ENCODE peak calls at places on chromosomes 4 and X, in ten cellular contexts. One of them, this sample, is unnamed.
A peak's percentile ranks its signal among the peaks of the same experiment; 100 is the strongest.

GRCh38 chr4:63921561-63921960 is 487.7 kb downstream of the TECRL start:
- DNase-seq in colonic mucosa: no peak
- DNase-seq in tibial artery: no peak
- DNase-seq in Karpas-422: no peak
- DNase-seq in heart right ventricle: no peak
- DNase-seq in heart left ventricle: no peak
- DNase-seq in mesenchymal stem cell: no peak
- DNase-seq in adipocyte: no peak
- DNase-seq in adrenal gland: no peak
- DNase-seq in fibroblast of lung: no peak
- DNase-seq in this sample: no peak

GRCh38 chrX:129000797-129001196 is 522.5 kb downstream of the SMARCA1 start:
- DNase-seq in colonic mucosa: no peak
- DNase-seq in tibial artery: no peak
- DNase-seq in Karpas-422: no peak
- DNase-seq in heart right ventricle: no peak
- DNase-seq in heart left ventricle: no peak
- DNase-seq in mesenchymal stem cell: no peak
- DNase-seq in adipocyte: no peak
- DNase-seq in adrenal gland: no peak
- DNase-seq in fibroblast of lung: no peak
- DNase-seq in this sample: no peak

GRCh38 chrX:107632291-107632690 is 4.0 kb downstream of the PRPS1 start:
- DNase-seq in colonic mucosa: no peak
- DNase-seq in tibial artery: no peak
- DNase-seq in Karpas-422: peak; percentile 7
- DNase-seq in heart right ventricle: peak; percentile 8
- DNase-seq in heart left ventricle: no peak
- DNase-seq in mesenchymal stem cell: no peak
- DNase-seq in adipocyte: peak; percentile 16
- DNase-seq in adrenal gland: no peak
- DNase-seq in fibroblast of lung: no peak
- DNase-seq in this sample: no peak

GRCh38 chr4:87982446-87982845 is 6.9 kb downstream of the SPP1 start:
- DNase-seq in colonic mucosa: no peak
- DNase-seq in tibial artery: no peak
- DNase-seq in Karpas-422: no peak
- DNase-seq in heart right ventricle: no peak
- DNase-seq in heart left ventricle: no peak
- DNase-seq in mesenchymal stem cell: peak; percentile 29
- DNase-seq in adipocyte: no peak
- DNase-seq in adrenal gland: no peak
- DNase-seq in fibroblast of lung: no peak
- DNase-seq in this sample: no peak

GRCh38 chr4:137390141-137390540 is 142.2 kb downstream of the PCDH18 start:
- DNase-seq in colonic mucosa: no peak
- DNase-seq in tibial artery: no peak
- DNase-seq in Karpas-422: no peak
- DNase-seq in heart right ventricle: no peak
- DNase-seq in heart left ventricle: no peak
- DNase-seq in mesenchymal stem cell: no peak
- DNase-seq in adipocyte: peak; percentile 67
- DNase-seq in adrenal gland: no peak
- DNase-seq in fibroblast of lung: peak; percentile 79
- DNase-seq in this sample: no peak

GRCh38 chr4:55439023-55439422 is 43.3 kb downstream of the TMEM165 start:
- DNase-seq in colonic mucosa: no peak
- DNase-seq in tibial artery: no peak
- DNase-seq in Karpas-422: no peak
- DNase-seq in heart right ventricle: no peak
- DNase-seq in heart left ventricle: no peak
- DNase-seq in mesenchymal stem cell: no peak
- DNase-seq in adipocyte: no peak
- DNase-seq in adrenal gland: no peak
- DNase-seq in fibroblast of lung: no peak
- DNase-seq in this sample: no peak

GRCh38 chr4:108446554-108446953 is 173.8 kb upstream of the RPL34 start:
- DNase-seq in colonic mucosa: peak; percentile 45
- DNase-seq in tibial artery: no peak
- DNase-seq in Karpas-422: no peak
- DNase-seq in heart right ventricle: no peak
- DNase-seq in heart left ventricle: no peak
- DNase-seq in mesenchymal stem cell: no peak
- DNase-seq in adipocyte: no peak
- DNase-seq in adrenal gland: no peak
- DNase-seq in fibroblast of lung: no peak
- DNase-seq in this sample: no peak

GRCh38 chr4:112521123-112522116 is 5.4 kb upstream of the NEUROG2 start:
- DNase-seq in colonic mucosa: no peak
- DNase-seq in tibial artery: no peak
- DNase-seq in Karpas-422: no peak
- DNase-seq in heart right ventricle: no peak
- DNase-seq in heart left ventricle: no peak
- DNase-seq in mesenchymal stem cell: no peak
- DNase-seq in adipocyte: no peak
- DNase-seq in adrenal gland: no peak
- DNase-seq in fibroblast of lung: no peak
- DNase-seq in this sample: no peak

GRCh38 chr4:5793514-5793913 is 82.5 kb downstream of the EVC start:
- DNase-seq in colonic mucosa: no peak
- DNase-seq in tibial artery: no peak
- DNase-seq in Karpas-422: no peak
- DNase-seq in heart right ventricle: no peak
- DNase-seq in heart left ventricle: no peak
- DNase-seq in mesenchymal stem cell: no peak
- DNase-seq in adipocyte: no peak
- DNase-seq in adrenal gland: no peak
- DNase-seq in fibroblast of lung: no peak
- DNase-seq in this sample: no peak
- H3K36me3 ChIP-seq in colonic mucosa: no peaks in the 10 kb centered on the region
- H3K36me3 ChIP-seq in tibial artery: peaks cover 49% of the 10 kb centered on the region
- H3K36me3 ChIP-seq in Karpas-422: no peaks in the 10 kb centered on the region
- H3K36me3 ChIP-seq in heart right ventricle: no peaks in the 10 kb centered on the region
- H3K36me3 ChIP-seq in heart left ventricle: peaks cover 24% of the 10 kb centered on the region
- H3K36me3 ChIP-seq in mesenchymal stem cell: peaks cover 44% of the 10 kb centered on the region
- H3K36me3 ChIP-seq in adipocyte: peaks cover 65% of the 10 kb centered on the region
- H3K36me3 ChIP-seq in adrenal gland: no peaks in the 10 kb centered on the region
- H3K36me3 ChIP-seq in fibroblast of lung: peaks cover 8% of the 10 kb centered on the region
- H3K36me3 ChIP-seq in this sample: peaks cover 10% of the 10 kb centered on the region

DNA sequence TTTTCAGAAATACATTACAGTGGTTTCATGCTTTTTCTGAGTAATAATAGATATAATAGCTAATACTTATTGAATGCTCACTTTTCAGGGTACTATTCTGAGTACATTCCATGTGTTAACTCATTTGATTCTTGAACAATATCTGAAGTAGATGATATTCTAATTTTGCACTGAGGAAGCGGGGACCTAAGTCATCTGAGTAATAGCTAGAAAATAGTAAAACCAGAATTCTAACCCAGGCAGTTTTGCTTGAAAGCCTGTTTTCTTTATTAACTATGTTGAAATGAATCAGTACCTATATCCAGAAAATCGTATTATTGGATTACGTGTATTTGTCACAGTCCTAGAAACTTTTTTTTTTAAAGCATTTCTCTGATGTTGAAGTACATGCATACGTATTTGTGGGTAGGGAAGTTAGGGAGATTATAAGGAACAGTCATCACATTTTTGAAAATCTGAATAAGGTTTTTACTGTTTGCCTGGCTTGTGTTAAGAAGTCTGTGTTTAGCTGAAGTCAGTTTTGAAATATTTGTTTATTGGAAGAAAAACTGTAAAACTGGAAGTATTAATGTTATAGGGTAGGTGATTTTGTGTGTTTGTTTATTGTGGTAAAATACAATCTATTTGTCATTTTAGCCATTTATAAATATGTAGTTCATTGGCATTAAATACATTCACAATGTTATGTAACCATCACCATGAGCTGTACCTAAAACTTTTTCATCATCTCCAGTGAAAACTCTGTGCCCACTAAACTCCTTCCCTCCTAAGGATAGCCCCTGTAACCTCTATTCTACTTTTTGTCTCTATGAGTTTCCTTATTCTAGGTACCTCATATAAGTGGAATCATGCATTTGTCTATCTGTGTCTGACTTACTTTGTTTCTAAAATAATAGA is 55.3 kb downstream of the FIP1L1 start:
- DNase-seq in colonic mucosa: no peak
- DNase-seq in tibial artery: no peak
- DNase-seq in Karpas-422: no peak
- DNase-seq in heart right ventricle: no peak
- DNase-seq in heart left ventricle: no peak
- DNase-seq in mesenchymal stem cell: no peak
- DNase-seq in adipocyte: peak; percentile 19
- DNase-seq in adrenal gland: no peak
- DNase-seq in fibroblast of lung: no peak
- DNase-seq in this sample: no peak
- H3K36me3 ChIP-seq in colonic mucosa: peaks cover 7% of the 10 kb centered on the region
- H3K36me3 ChIP-seq in tibial artery: peaks cover 51% of the 10 kb centered on the region
- H3K36me3 ChIP-seq in Karpas-422: peaks cover 55% of the 10 kb centered on the region
- H3K36me3 ChIP-seq in heart right ventricle: peaks cover 3% of the 10 kb centered on the region
- H3K36me3 ChIP-seq in heart left ventricle: peaks cover 85% of the 10 kb centered on the region
- H3K36me3 ChIP-seq in mesenchymal stem cell: peaks cover 12% of the 10 kb centered on the region
- H3K36me3 ChIP-seq in adipocyte: peaks cover 57% of the 10 kb centered on the region
- H3K36me3 ChIP-seq in adrenal gland: peaks cover 23% of the 10 kb centered on the region
- H3K36me3 ChIP-seq in fibroblast of lung: peaks cover 3% of the 10 kb centered on the region
- H3K36me3 ChIP-seq in this sample: peaks cover 2% of the 10 kb centered on the region

GRCh38 chr4:153781717-153782416 is 7.0 kb downstream of the SFRP2 start:
- DNase-seq in colonic mucosa: no peak
- DNase-seq in tibial artery: no peak
- DNase-seq in Karpas-422: peak; percentile 59
- DNase-seq in heart right ventricle: no peak
- DNase-seq in heart left ventricle: no peak
- DNase-seq in mesenchymal stem cell: no peak
- DNase-seq in adipocyte: peak; percentile 95
- DNase-seq in adrenal gland: no peak
- DNase-seq in fibroblast of lung: peak; percentile 76
- DNase-seq in this sample: peak; percentile 77

GRCh38 chr4:153780221-153780620 is 8.7 kb downstream of the SFRP2 start:
- DNase-seq in colonic mucosa: no peak
- DNase-seq in tibial artery: no peak
- DNase-seq in Karpas-422: no peak
- DNase-seq in heart right ventricle: no peak
- DNase-seq in heart left ventricle: no peak
- DNase-seq in mesenchymal stem cell: no peak
- DNase-seq in adipocyte: peak; percentile 15
- DNase-seq in adrenal gland: no peak
- DNase-seq in fibroblast of lung: no peak
- DNase-seq in this sample: no peak

GRCh38 chr4:153780876-153781275 is 8.0 kb downstream of the SFRP2 start:
- DNase-seq in colonic mucosa: no peak
- DNase-seq in tibial artery: no peak
- DNase-seq in Karpas-422: no peak
- DNase-seq in heart right ventricle: no peak
- DNase-seq in heart left ventricle: no peak
- DNase-seq in mesenchymal stem cell: no peak
- DNase-seq in adipocyte: no peak
- DNase-seq in adrenal gland: no peak
- DNase-seq in fibroblast of lung: no peak
- DNase-seq in this sample: no peak

GRCh38 chr4:153782567-153782966 is 6.3 kb downstream of the SFRP2 start:
- DNase-seq in colonic mucosa: no peak
- DNase-seq in tibial artery: no peak
- DNase-seq in Karpas-422: no peak
- DNase-seq in heart right ventricle: no peak
- DNase-seq in heart left ventricle: no peak
- DNase-seq in mesenchymal stem cell: no peak
- DNase-seq in adipocyte: peak; percentile 55
- DNase-seq in adrenal gland: no peak
- DNase-seq in fibroblast of lung: peak; percentile 42
- DNase-seq in this sample: no peak

GRCh38 chr4:153781280-153781679 is 7.6 kb downstream of the SFRP2 start:
- DNase-seq in colonic mucosa: no peak
- DNase-seq in tibial artery: no peak
- DNase-seq in Karpas-422: no peak
- DNase-seq in heart right ventricle: no peak
- DNase-seq in heart left ventricle: no peak
- DNase-seq in mesenchymal stem cell: no peak
- DNase-seq in adipocyte: no peak
- DNase-seq in adrenal gland: no peak
- DNase-seq in fibroblast of lung: no peak
- DNase-seq in this sample: no peak
- H3K36me3 ChIP-seq in colonic mucosa: no peaks in the 10 kb centered on the region
- H3K36me3 ChIP-seq in tibial artery: no peaks in the 10 kb centered on the region
- H3K36me3 ChIP-seq in Karpas-422: no peaks in the 10 kb centered on the region
- H3K36me3 ChIP-seq in heart right ventricle: no peaks in the 10 kb centered on the region
- H3K36me3 ChIP-seq in heart left ventricle: no peaks in the 10 kb centered on the region
- H3K36me3 ChIP-seq in mesenchymal stem cell: no peaks in the 10 kb centered on the region
- H3K36me3 ChIP-seq in adipocyte: no peaks in the 10 kb centered on the region
- H3K36me3 ChIP-seq in adrenal gland: no peaks in the 10 kb centered on the region
- H3K36me3 ChIP-seq in fibroblast of lung: no peaks in the 10 kb centered on the region
- H3K36me3 ChIP-seq in this sample: no peaks in the 10 kb centered on the region

GRCh38 chrX:314781-315595 is 3.6 kb downstream of the GTPBP6 start:
- DNase-seq in colonic mucosa: no peak
- DNase-seq in tibial artery: peak; percentile 17
- DNase-seq in Karpas-422: no peak
- DNase-seq in heart right ventricle: no peak
- DNase-seq in heart left ventricle: peak; percentile 4
- DNase-seq in mesenchymal stem cell: no peak
- DNase-seq in adipocyte: no peak
- DNase-seq in adrenal gland: peak; percentile 15
- DNase-seq in fibroblast of lung: peak; percentile 13
- DNase-seq in this sample: no peak

GRCh38 chrX:312621-313331 is 5.8 kb downstream of the GTPBP6 start:
- DNase-seq in colonic mucosa: no peak
- DNase-seq in tibial artery: no peak
- DNase-seq in Karpas-422: no peak
- DNase-seq in heart right ventricle: no peak
- DNase-seq in heart left ventricle: no peak
- DNase-seq in mesenchymal stem cell: no peak
- DNase-seq in adipocyte: no peak
- DNase-seq in adrenal gland: no peak
- DNase-seq in fibroblast of lung: no peak
- DNase-seq in this sample: no peak

GRCh38 chrX:314049-314448 is 4.5 kb downstream of the GTPBP6 start:
- DNase-seq in colonic mucosa: no peak
- DNase-seq in tibial artery: no peak
- DNase-seq in Karpas-422: no peak
- DNase-seq in heart right ventricle: no peak
- DNase-seq in heart left ventricle: no peak
- DNase-seq in mesenchymal stem cell: no peak
- DNase-seq in adipocyte: no peak
- DNase-seq in adrenal gland: no peak
- DNase-seq in fibroblast of lung: no peak
- DNase-seq in this sample: no peak

GRCh38 chrX:311156-312129 is 7.2 kb downstream of the GTPBP6 start:
- DNase-seq in colonic mucosa: no peak
- DNase-seq in tibial artery: peak; percentile 18
- DNase-seq in Karpas-422: no peak
- DNase-seq in heart right ventricle: no peak
- DNase-seq in heart left ventricle: no peak
- DNase-seq in mesenchymal stem cell: no peak
- DNase-seq in adipocyte: no peak
- DNase-seq in adrenal gland: peak; percentile 10
- DNase-seq in fibroblast of lung: no peak
- DNase-seq in this sample: no peak

DNA sequence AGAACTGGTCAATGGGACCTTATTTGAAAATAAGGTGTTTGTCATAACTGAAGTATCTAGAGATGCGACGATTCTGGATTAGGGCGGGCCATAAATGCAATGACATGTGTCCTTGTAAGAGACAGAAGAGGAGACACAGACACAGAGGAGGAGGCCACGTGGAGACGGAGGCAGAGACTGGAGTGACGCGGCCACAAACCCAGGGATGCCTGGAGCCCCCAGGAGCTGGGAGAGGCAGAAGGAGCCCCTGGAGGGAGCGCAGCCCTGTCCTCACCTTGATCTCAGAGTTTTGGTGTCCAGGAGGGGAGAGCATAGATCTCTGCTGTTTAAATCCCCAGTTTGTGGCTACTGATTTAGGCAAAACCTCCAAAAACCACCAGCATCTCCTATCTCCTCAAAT is 5.0 kb downstream of the GTPBP6 start:
- DNase-seq in colonic mucosa: no peak
- DNase-seq in tibial artery: no peak
- DNase-seq in Karpas-422: no peak
- DNase-seq in heart right ventricle: no peak
- DNase-seq in heart left ventricle: no peak
- DNase-seq in mesenchymal stem cell: no peak
- DNase-seq in adipocyte: no peak
- DNase-seq in adrenal gland: no peak
- DNase-seq in fibroblast of lung: no peak
- DNase-seq in this sample: no peak
- H3K36me3 ChIP-seq in colonic mucosa: peaks cover 5% of the 10 kb centered on the region
- H3K36me3 ChIP-seq in tibial artery: peaks cover 65% of the 10 kb centered on the region
- H3K36me3 ChIP-seq in Karpas-422: peaks cover 15% of the 10 kb centered on the region
- H3K36me3 ChIP-seq in heart right ventricle: peaks cover 19% of the 10 kb centered on the region
- H3K36me3 ChIP-seq in heart left ventricle: peaks cover 59% of the 10 kb centered on the region
- H3K36me3 ChIP-seq in mesenchymal stem cell: peaks cover 73% of the 10 kb centered on the region
- H3K36me3 ChIP-seq in adipocyte: peaks cover 55% of the 10 kb centered on the region
- H3K36me3 ChIP-seq in adrenal gland: peaks cover 39% of the 10 kb centered on the region
- H3K36me3 ChIP-seq in fibroblast of lung: peaks cover 31% of the 10 kb centered on the region
- H3K36me3 ChIP-seq in this sample: peaks cover 19% of the 10 kb centered on the region

This sample was measured in bronchial epithelial cell.